ENCODE peak calls at places on chromosomes 11 and 22, in eight cellular contexts. B is neural crest cell, T is HL-60, L is PC-3, K is AG09309, P is retinal pigment epithelial cell, S is Calu3, N is dorsolateral prefrontal cortex. O is an unnamed sample.

GRCh38 chr11:134761361-134761760 is 349.3 kb upstream of the B3GAT1 start:
- DNase-seq in P (no peak), N (no peak), L (no peak), S (no peak), T (no peak), B (no peak), K (no peak), O (no peak)

GRCh38 chr11:92500463-92500862 is 275.8 kb downstream of the FAT3 start:
- DNase-seq in K (no peak), N (no peak), B (no peak), P (peak), S (no peak), T (no peak), L (no peak), O (no peak)

GRCh38 chr22:18101536-18101935 is 9.1 kb upstream of the TUBA8 start:
- DNase-seq in T (peak), S (no peak), P (no peak), N (no peak), K (no peak), B (no peak), L (no peak), O (no peak)

GRCh38 chr11:78840190-78840589 is 265.5 kb upstream of the NARS2 start:
- DNase-seq in T (no peak), N (no peak), B (no peak), P (no peak), L (no peak), K (peak), S (no peak), O (no peak)

GRCh38 chr11:78397398-78397797 is 20.2 kb downstream of the GAB2 start:
- DNase-seq in L (no peak), K (no peak), P (no peak), T (peak), N (no peak), S (no peak), B (no peak), O (no peak)

GRCh38 chr11:83456075-83456474 is 169.9 kb upstream of the CCDC90B start:
- DNase-seq in K (no peak), B (peak), T (no peak), N (peak), P (peak), L (no peak), S (no peak), O (peak)

GRCh38 chr11:117972589-117973445 is 13.4 kb upstream of the IL10RA start:
- DNase-seq in N (no peak), K (no peak), T (no peak), B (no peak), L (peak), P (no peak), S (no peak), O (no peak)

GRCh38 chr11:68213135-68213515 is at the start of gene KMT5B:
- DNase-seq in T (no peak), P (no peak), L (peak), N (peak), S (peak), B (peak), K (no peak), O (no peak)

GRCh38 chr22:19710769-19711106 is 3.6 kb upstream of the SEPTIN5 start:
- DNase-seq in T (no peak), B (no peak), N (no peak), S (no peak), K (no peak), L (no peak), P (no peak), O (no peak)

GRCh38 chr11:82995754-82996398 is 75.8 kb downstream of the RAB30 start:
- DNase-seq in B (no peak), N (no peak), L (no peak), T (no peak), S (no peak), K (peak), P (no peak), O (no peak)

GRCh38 chr11:10592331-10592730 is 23.9 kb upstream of the LYVE1 start:
- DNase-seq in L (peak), P (peak), S (no peak), T (peak), B (no peak), N (no peak), K (peak), O (no peak)

GRCh38 chr22:27139935-27140493 is 482.6 kb downstream of the MIAT start:
- DNase-seq in K (peak), B (no peak), P (peak), S (no peak), N (no peak), T (no peak), L (no peak), O (no peak)

GRCh38 chr11:126989942-126990715 is 10.4 kb downstream of the KIRREL3 start:
- DNase-seq in P (no peak), B (peak), S (peak), N (peak), L (peak), T (peak), K (peak), O (peak)

GRCh38 chr11:12016246-12016645 is 7.8 kb upstream of the DKK3 start:
- DNase-seq in N (no peak), L (no peak), K (no peak), B (no peak), S (no peak), T (no peak), P (no peak), O (no peak)
- TF ChIP-seq CTCF in N (peak), L (peak), K (peak), B (no peak), S (no peak), T (no peak), P (no peak), O (peak)

GRCh38 chr11:3077174-3077839 is 20.1 kb upstream of the CARS1 start:
- DNase-seq in N (no peak), P (no peak), S (no peak), L (no peak), B (no peak), K (no peak), T (no peak), O (peak)
- TF ChIP-seq CTCF in N (no peak), P (no peak), S (no peak), L (no peak), B (no peak), K (no peak), T (no peak), O (no peak)

DNA sequence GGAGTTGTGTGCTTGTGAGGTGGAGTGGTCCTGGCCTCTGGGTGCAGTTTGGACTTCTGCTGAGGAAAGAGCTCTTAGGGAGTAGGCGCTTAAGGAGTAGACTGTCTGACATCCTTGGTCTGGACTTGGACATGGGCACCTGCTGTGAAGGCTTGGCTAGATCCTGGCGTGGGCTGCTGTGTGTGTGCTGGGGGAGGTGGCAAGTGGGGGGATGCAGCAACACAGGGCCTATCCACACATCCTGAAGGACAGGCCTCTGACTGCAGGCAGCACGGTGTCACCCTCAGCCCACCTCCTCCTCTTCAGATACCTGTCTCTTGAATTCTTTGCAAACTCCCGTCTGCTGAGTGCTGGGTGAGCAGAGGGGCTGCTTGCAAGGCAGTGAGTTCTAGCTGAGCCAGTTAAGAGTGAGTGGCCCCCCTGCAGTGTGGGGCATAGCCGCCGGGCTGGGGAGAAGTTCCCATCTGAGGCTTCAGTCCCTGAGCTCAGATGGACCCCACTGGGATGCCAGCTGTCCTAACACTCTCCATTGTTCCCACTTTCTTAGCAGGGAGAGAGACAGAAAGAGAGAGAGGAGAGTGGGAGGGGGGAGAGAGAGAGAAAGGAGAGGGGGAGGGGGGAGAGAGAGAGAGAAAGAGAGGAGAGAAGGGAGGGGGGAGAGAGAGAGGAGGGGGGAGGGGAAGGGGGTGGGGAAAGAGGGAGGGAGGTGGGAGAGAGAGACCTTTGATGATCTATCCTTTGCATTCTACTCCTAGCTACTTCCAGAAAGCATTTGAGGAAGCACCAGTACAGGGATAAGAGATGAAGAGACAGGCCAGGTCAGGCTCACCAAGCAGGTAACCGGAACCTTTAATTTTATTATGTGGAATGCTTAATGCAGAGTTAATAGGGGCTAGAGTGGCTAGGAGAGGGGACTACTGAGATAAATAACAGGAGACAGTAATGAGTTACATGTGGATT is 12.6 kb downstream of the SOX10 start:
- DNase-seq in P (no peak), T (no peak), L (no peak), N (no peak), B (no peak), S (no peak), K (no peak), O (no peak)
- TF ChIP-seq CTCF in P (no peak), T (no peak), L (no peak), N (no peak), B (no peak), S (no peak), K (no peak), O (no peak)

DNA sequence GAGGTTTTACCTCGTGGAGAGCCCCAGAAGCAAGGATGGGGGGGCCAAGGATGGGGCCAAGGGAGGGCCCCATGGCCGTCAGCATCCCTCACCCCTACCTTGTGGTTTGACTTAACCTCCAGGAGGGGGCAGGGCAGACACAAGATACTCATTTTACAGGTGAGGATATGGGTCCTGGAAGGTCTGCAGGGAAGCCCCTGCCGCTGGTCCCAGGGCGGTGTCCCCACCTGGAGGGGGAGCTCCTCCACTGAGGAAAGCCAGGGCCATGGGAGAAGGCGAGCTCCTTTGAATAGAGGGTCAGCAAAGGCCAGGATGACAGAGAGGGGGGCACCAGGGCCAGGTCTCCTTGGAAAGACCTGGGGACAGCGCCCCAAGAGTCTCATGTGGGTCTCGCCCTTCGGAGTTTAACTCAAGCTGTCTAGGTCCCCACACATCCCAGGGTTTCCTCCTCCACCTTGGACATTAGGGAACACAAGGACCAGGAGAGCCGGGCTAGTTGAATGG is 5.9 kb upstream of the ADORA2A start:
- DNase-seq in P (no peak), L (peak), T (peak), B (no peak), K (no peak), N (no peak), S (peak), O (no peak)
- TF ChIP-seq CTCF in P (peak), L (peak), T (no peak), B (peak), K (peak), N (no peak), S (peak), O (peak)

DNA sequence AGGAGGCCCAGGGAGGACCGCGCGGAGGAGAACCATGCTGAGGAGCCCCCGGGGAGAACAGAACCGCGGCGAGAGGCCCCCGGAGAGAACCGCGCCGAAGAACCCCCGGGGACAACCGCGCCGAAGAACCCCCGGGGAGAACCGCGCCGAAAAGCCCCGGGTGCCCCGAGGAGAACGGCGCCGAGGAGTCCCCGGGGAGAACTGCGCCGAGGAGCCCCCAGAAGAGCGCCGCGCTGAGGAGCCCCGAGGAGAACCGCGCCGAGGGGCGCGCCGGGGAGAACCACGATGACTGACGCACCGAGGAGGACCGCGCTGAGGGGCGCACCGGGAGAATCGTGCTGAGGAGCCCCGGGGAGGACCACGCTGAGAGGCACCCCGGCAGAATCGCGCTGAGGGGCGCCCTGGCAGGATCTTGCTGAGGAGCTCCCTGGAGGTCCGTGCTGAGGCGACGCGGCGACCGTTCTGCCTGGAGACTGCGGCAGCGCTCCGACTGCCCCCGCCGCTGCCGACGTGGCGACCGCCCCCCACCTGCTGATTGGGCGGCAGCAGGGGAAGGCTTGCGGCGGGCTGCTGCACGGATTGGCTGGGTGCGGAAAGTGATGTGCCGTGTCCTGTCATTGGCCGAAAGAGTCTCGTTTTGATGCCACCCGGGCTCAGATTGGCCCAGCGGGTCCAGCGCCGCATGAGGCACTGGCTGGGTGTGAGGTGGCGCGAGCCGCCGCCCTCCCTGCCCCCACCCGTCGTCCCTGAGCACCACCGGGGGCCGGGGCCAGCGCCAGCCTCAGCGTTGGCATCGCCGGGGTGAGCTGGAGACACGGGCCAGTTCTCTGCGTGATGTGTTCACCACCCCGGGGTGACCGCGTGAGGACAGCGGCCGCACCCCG is at the start of gene KCNQ1OT1:
- DNase-seq in S (peak), T (peak), K (peak), B (peak), P (peak), L (peak), N (peak), O (peak)
- TF ChIP-seq CTCF in S (no peak), T (no peak), K (no peak), B (no peak), P (no peak), L (no peak), N (no peak), O (no peak)

GRCh38 chr11:116284930-116285329 is 487.9 kb downstream of the BUD13 start:
- DNase-seq in N (no peak), K (no peak), T (no peak), S (no peak), P (no peak), B (no peak), L (no peak), O (no peak)

GRCh38 chr11:116283300-116283699 is 489.5 kb downstream of the BUD13 start:
- DNase-seq in T (no peak), K (no peak), P (no peak), L (no peak), N (no peak), B (no peak), S (no peak), O (no peak)

GRCh38 chr11:116278076-116278475 is 494.7 kb downstream of the BUD13 start:
- DNase-seq in K (no peak), S (no peak), B (no peak), T (no peak), N (no peak), P (no peak), L (no peak), O (no peak)

GRCh38 chr11:116282481-116282880 is 490.3 kb downstream of the BUD13 start:
- DNase-seq in P (no peak), N (no peak), B (no peak), K (no peak), T (no peak), L (no peak), S (no peak), O (no peak)

GRCh38 chr11:116281173-116282160 is 491.3 kb downstream of the BUD13 start:
- DNase-seq in S (no peak), K (no peak), P (no peak), L (no peak), N (no peak), B (no peak), T (no peak), O (no peak)
- TF ChIP-seq CTCF in S (no peak), K (no peak), P (peak), L (peak), N (no peak), B (peak), T (no peak), O (peak)

DNA sequence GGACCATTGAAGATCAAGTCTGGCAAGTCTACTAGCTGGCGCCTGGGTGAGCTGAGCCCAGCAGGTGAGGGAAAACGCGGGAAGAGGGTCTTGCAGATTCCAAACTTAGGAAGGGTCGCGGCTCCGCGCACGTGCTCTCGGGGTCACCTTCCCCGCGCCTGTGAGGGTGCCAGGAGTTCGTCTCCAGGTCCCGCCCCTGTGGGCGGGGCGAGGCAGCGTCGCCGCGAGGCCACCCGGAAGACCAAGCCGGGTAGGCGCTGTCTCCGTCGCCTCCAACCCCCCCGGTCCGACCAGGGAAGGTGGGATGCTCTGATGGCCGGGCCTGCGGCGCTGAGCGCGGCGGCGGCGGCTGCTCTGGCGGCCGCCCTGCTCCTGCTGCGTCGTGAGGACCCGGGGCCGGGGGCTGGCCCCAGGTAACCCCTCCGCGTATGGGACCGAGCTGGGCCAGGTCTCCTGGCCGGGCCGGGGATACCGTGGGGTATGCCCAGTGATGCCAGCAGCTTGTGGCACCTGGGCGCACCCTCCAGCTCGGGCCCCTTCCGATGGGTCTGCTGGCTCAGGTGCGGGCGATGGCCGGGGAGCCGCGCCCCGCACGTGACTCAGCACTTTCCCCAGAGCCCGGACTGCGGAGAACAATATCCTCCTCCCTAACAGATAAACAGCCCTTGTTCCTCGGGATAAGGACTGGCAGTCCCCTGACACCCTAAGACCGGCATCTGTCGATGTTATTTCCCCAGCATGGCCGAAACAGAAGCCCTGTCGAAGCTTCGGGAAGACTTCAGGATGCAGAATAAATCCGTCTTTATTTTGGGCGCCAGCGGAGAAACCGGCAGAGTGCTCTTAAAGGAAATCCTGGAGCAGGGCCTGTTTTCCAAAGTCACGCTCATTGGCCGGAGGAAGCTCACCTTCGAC is at the start of gene HTATIP2:
- DNase-seq in B (peak), N (peak), T (peak), S (peak), P (no peak), K (no peak), L (peak), O (peak)
- TF ChIP-seq CTCF in B (no peak), N (no peak), T (no peak), S (no peak), P (no peak), K (no peak), L (no peak), O (no peak)

O was measured in chondrocyte.